ENCODE peak calls at places on chromosomes 1 and 21, in seven cellular contexts. X is astrocyte of the spinal cord, A is activated B cell treated with CpG ODN at 0.5 μM for 24 hours, C is WTC11, P is cardiac muscle cell, H is fibroblast of the aortic adventitia, E is ovary. U is an unnamed sample.

GRCh38 chr1:100250807-100251206 is 1.2 kb upstream of the DBT start:
- DNase-seq in X (no peak), P (no peak), A (no peak), H (no peak), C (no peak), E (no peak), U (no peak)

GRCh38 chr1:2319291-2319690 is 72.1 kb downstream of the MORN1 start:
- DNase-seq in A (no peak), E (no peak), C (no peak), P (no peak), X (no peak), H (no peak), U (no peak)

GRCh38 chr1:154839691-154840090 is 30.4 kb downstream of the KCNN3 start:
- DNase-seq in E (no peak), C (no peak), X (no peak), A (no peak), H (no peak), P (peak; percentile 62), U (peak; percentile 50)

GRCh38 chr1:87513270-87513669 is 184.6 kb downstream of the LMO4 start:
- DNase-seq in A (no peak), P (peak; percentile 16), E (no peak), H (no peak), C (no peak), X (peak; percentile 43), U (no peak)

GRCh38 chr1:53401815-53402745 is 57.1 kb upstream of the DMRTB1 start:
- DNase-seq in A (no peak), C (no peak), E (no peak), P (no peak), X (no peak), H (no peak), U (no peak)

GRCh38 chr1:183569801-183570200 is 20.5 kb downstream of the NCF2 start:
- DNase-seq in A (no peak), C (no peak), P (no peak), H (no peak), E (no peak), X (no peak), U (no peak)

GRCh38 chr1:237814319-237814924 is 76.3 kb downstream of the ZP4 start:
- DNase-seq in C (no peak), P (peak; percentile 17), A (no peak), H (peak; percentile 0), E (no peak), X (peak; percentile 7), U (no peak)

GRCh38 chr1:48817505-48818114 is 40.9 kb upstream of the BEND5 start:
- DNase-seq in X (peak; percentile 59), A (peak; percentile 50), P (peak; percentile 77), C (peak; percentile 75), H (peak; percentile 49), E (peak; percentile 63), U (peak; percentile 69)

GRCh38 chr1:201016211-201016651 is 7.3 kb downstream of the KIF21B start:
- DNase-seq in H (no peak), A (no peak), E (peak; percentile 49), X (peak; percentile 26), C (no peak), P (peak; percentile 52), U (no peak)

GRCh38 chr1:58799650-58800049 is 15.8 kb upstream of the JUN start:
- DNase-seq in E (no peak), P (no peak), A (no peak), H (no peak), C (no peak), X (no peak), U (no peak)

GRCh38 chr1:47883963-47884362 is 113.2 kb downstream of the TRABD2B start:
- DNase-seq in H (no peak), P (no peak), E (no peak), C (no peak), X (no peak), A (no peak), U (no peak)

GRCh38 chr1:199685369-199685768 is 342.1 kb upstream of the NR5A2 start:
- DNase-seq in E (no peak), X (peak; percentile 56), C (no peak), A (no peak), H (peak; percentile 73), P (no peak), U (no peak)

GRCh38 chr1:199220046-199220445 is 581.2 kb downstream of the PTPRC start:
- DNase-seq in E (no peak), A (no peak), H (no peak), X (no peak), C (no peak), P (no peak), U (no peak)

GRCh38 chr21:26506951-26507350 is 66.1 kb downstream of the CYYR1 start:
- DNase-seq in C (no peak), P (no peak), X (peak; percentile 70), H (peak; percentile 50), E (no peak), A (no peak), U (no peak)

GRCh38 chr1:19743793-19744192 is 55.9 kb downstream of the TMCO4 start:
- DNase-seq in X (no peak), H (no peak), P (no peak), C (no peak), E (no peak), A (no peak), U (no peak)

GRCh38 chr1:1910033-1910465 is 5.0 kb upstream of the CALML6 start:
- DNase-seq in P (no peak), C (no peak), H (no peak), A (no peak), E (no peak), X (no peak), U (no peak)

DNA sequence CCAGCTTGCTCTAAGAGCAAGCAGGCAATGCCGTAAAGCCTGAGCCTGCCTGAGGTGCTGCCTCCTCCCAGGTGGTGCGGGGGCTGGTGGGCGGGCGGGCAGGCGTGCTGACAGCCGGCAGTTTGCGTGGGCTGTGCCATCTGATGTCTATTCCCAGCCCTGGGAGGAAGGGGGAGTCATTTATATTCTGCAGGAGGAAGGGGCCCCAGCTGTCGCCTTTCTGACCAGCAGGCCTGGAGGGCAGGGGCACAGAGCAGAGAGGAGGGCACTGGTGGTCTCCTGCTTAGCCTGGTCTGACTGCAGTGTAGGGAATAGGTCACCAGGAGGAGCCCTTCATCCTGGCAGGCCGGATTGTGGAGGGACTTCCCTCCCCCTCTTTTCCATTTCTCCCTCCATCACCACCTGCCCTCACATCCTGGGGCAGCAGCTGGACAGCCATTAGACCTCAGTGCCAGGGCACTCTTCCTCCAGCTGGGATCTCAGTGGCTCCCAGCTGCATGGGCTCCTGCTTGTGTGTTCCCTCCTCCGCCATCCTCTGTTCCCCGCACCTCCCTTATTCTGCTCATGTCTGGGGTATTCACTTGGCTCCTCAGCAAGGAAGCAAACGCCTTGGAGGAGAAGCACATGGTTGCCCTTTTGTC is 4.4 kb downstream of the CYB561D1 start:
- DNase-seq in A (no peak), X (peak; percentile 19), E (peak; percentile 61), C (peak; percentile 80), P (peak; percentile 55), H (peak; percentile 31), U (peak; percentile 75)
- TF ChIP-seq CTCF in A (no peak), X (peak; percentile 75), E (peak; percentile 26), C (peak; percentile 69), P (peak; percentile 51), H (peak; percentile 63), U (peak; percentile 69)

GRCh38 chr1:110951161-110951560 is 12.6 kb downstream of the LRIF1 start:
- DNase-seq in X (no peak), P (no peak), A (no peak), H (no peak), C (no peak), E (no peak), U (no peak)
- TF ChIP-seq CTCF in X (no peak), P (no peak), A (no peak), H (no peak), C (no peak), E (no peak), U (no peak)

GRCh38 chr1:182192215-182192614 is 130.7 kb upstream of the ZNF648 start:
- DNase-seq in H (no peak), A (no peak), P (no peak), E (no peak), C (no peak), X (no peak), U (no peak)

GRCh38 chr1:182193908-182194550 is 132.5 kb upstream of the ZNF648 start:
- DNase-seq in E (no peak), P (no peak), C (no peak), X (peak; percentile 11), H (peak; percentile 13), A (no peak), U (no peak)

GRCh38 chr1:182195733-182196132 is 134.2 kb upstream of the ZNF648 start:
- DNase-seq in A (no peak), P (no peak), C (no peak), E (no peak), H (no peak), X (no peak), U (no peak)

GRCh38 chr1:182189535-182190066 is 128.1 kb upstream of the ZNF648 start:
- DNase-seq in H (no peak), C (no peak), E (no peak), X (peak; percentile 33), A (no peak), P (no peak), U (no peak)

GRCh38 chr1:182191716-182192115 is 130.2 kb upstream of the ZNF648 start:
- DNase-seq in X (no peak), E (no peak), H (no peak), P (no peak), C (no peak), A (no peak), U (no peak)
- TF ChIP-seq CTCF in X (no peak), E (no peak), H (no peak), P (no peak), C (no peak), A (no peak), U (no peak)

DNA sequence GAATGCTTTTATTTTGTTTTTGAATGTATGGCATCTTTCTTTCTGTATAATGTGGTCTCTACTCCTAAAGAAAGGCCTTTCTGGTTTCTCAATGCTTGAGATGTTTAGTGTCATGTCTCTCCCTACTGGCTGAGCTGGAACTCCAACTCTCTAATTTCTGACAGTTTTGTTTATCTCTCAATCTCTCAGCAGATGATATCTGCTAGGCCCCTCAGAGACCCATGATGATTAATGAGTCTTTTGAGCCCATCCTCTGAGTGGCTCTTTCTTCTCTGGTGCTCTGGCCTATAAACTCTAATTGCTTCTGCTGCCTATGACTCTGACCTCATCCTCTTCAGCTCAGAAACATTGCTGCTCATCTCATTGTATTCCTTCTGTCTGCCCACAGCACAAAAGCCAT is 46.6 kb downstream of the CRB1 start:
- DNase-seq in E (no peak), P (no peak), C (no peak), H (no peak), X (no peak), A (no peak), U (no peak)
- TF ChIP-seq CTCF in E (no peak), P (no peak), C (no peak), H (no peak), X (no peak), A (no peak), U (no peak)

DNA sequence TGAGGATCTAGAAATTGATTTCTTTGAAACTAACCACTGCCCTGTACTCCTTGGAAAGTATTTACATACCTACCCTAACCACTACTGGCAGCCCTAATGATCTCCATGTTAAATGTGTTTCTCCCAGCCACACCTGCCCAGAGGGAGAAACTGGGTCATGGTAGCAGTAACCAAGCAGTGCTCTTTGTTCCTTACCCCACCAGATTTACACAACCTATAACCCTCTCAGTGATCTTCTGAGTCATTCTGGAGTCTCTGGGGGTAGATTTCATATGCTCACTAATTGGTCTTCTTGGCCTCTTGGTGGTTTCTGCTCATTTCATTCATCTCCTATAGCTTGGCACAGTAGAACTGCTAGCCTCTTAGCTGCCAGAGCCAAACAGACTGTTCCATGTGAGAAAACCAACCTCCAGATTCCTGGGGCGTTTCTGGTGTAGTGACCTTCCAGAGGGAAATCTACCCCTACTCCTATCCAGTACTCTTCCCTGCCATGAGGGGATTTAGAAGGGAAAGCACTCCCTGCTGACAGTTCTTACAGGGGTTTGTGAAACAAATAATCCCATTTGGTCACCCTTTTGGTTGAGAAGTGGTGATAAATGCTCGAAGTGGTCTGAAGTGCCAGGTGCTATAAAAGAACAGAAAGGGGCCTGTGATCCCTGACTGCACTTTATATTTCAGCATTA is 36.2 kb upstream of the LRIG2 start:
- DNase-seq in X (no peak), H (peak; percentile 13), C (no peak), P (no peak), E (no peak), A (no peak), U (no peak)
- TF ChIP-seq CTCF in X (no peak), H (no peak), C (no peak), P (no peak), E (no peak), A (no peak), U (no peak)